ENCODE peak calls at places on chromosomes 4 and X, in four cellular contexts. L is neuronal stem cell, I is H1, N is H9. P is an unnamed sample.
A peak's percentile ranks its signal among the peaks of the same experiment; 100 is the strongest.

GRCh38 chr4:82589756-82590155 is 28.0 kb upstream of the TMEM150C start:
- DNase-seq in L (no peak), I (no peak), N (no peak), P (no peak)

GRCh38 chr4:103046416-103047290 is 27.1 kb upstream of the SLC9B1 start:
- DNase-seq in L (peak; percentile 21), I (no peak), N (peak; percentile 41), P (peak; percentile 70)

GRCh38 chrX:119407681-119408080 is 8.5 kb downstream of the SLC25A43 start:
- DNase-seq in L (no peak), I (no peak), N (no peak), P (no peak)

GRCh38 chr4:186825069-186825468 is 101.4 kb upstream of the FAT1 start:
- DNase-seq in L (no peak), I (no peak), N (no peak), P (no peak)

GRCh38 chrX:74023203-74023602 is 280.8 kb upstream of the ZCCHC13 start:
- DNase-seq in L (no peak), I (no peak), N (no peak), P (no peak)

GRCh38 chr4:25813705-25814104 is 49.1 kb downstream of the SEL1L3 start:
- DNase-seq in L (peak; percentile 27), I (no peak), N (no peak), P (peak; percentile 90)

GRCh38 chr4:176034498-176034897 is 31.1 kb upstream of the WDR17 start:
- DNase-seq in L (peak; percentile 24), I (no peak), N (no peak), P (peak; percentile 56)

GRCh38 chr4:185380320-185380719 is 15.4 kb downstream of the LRP2BP start:
- DNase-seq in L (no peak), I (no peak), N (no peak), P (no peak)

GRCh38 chr4:98672583-98673281 is 14.3 kb upstream of the TSPAN5 start:
- DNase-seq in L (no peak), I (no peak), N (no peak), P (peak; percentile 72)

GRCh38 chrX:1012678-1013300 is 199.7 kb downstream of the CRLF2 start:
- DNase-seq in L (no peak), I (no peak), N (no peak), P (no peak)

GRCh38 chr4:146072381-146072780 is 103.1 kb upstream of the LSM6 start:
- DNase-seq in L (no peak), I (no peak), N (no peak), P (no peak)

GRCh38 chr4:106450249-106450648 is 81.7 kb upstream of the GIMD1 start:
- DNase-seq in L (no peak), I (no peak), N (no peak), P (no peak)

DNA sequence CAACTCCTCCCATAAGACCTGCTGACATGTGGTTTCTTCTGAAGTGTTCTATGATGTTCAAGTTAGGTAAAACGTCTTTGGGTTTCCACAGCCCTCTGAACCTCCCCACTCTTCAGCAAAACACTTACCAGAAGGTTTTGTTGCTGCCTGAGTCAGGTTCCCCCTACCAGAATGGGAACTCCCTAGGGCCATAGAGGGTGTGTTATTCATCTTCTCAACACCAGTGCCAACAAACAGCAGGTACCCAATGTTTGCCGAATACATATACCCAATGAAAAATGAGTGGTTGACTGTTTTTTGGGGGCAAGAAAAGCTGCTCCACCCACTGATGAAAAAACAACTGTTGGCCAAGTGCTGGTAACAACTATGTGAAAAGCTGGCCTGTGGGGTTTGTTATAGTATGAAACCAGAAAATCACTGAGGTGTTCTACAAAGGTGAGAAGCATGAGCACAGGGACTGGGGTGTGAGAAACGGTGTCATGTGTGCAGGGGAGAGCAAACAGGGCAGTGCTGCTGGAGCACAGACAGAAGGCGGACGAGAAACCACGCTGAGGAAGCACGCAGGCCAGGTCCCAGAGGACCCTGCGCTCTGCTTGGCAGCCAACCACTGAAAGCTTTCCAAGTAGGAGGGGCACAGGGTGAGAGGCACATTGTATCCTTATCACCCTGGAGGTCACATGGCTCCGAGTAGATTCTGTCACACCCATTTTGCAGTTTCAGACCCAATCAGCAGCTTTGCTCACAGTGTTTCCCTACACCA is 28.8 kb downstream of the ATP8A1 start:
- DNase-seq in L (no peak), I (no peak), N (peak; percentile 29), P (peak; percentile 19)
- H3K4me1 ChIP-seq in L (no peaks in the 10 kb centered on the region), I (no peaks in the 10 kb centered on the region), N (no peaks in the 10 kb centered on the region), P (peaks cover 2% of the 10 kb centered on the region)

GRCh38 chr4:123503698-123504389 is 107.2 kb downstream of the SPRY1 start:
- DNase-seq in L (no peak), I (no peak), N (no peak), P (no peak)
- H2AK5ac ChIP-seq in L (no peak overlapping the region), I (peak overlapping the region; percentile 18), N (no peak overlapping the region), P (peak overlapping the region; percentile 32)

GRCh38 chrX:40912576-40912975 is 172.7 kb upstream of the USP9X start:
- DNase-seq in L (no peak), I (no peak), N (no peak), P (no peak)

GRCh38 chrX:40908026-40908425 is 172.7 kb upstream of the MED14 start:
- DNase-seq in L (no peak), I (no peak), N (no peak), P (no peak)

GRCh38 chrX:40912166-40912565 is 173.1 kb upstream of the USP9X start:
- DNase-seq in L (no peak), I (no peak), N (no peak), P (no peak)

GRCh38 chrX:40908857-40909475 is 173.6 kb upstream of the MED14 start:
- DNase-seq in L (no peak), I (no peak), N (no peak), P (peak; percentile 29)
- H3K9ac ChIP-seq in L (no peak overlapping the region), I (no peak overlapping the region), N (no peak overlapping the region), P (no peak overlapping the region)

GRCh38 chr4:153532227-153532626 is 66.1 kb downstream of the TMEM131L start:
- DNase-seq in L (no peak), I (no peak), N (no peak), P (no peak)

GRCh38 chr4:153533387-153533786 is 67.2 kb downstream of the TMEM131L start:
- DNase-seq in L (no peak), I (no peak), N (no peak), P (no peak)

GRCh38 chr4:153530284-153530995 is 64.3 kb downstream of the TMEM131L start:
- DNase-seq in L (no peak), I (no peak), N (no peak), P (no peak)

GRCh38 chr4:153530996-153531375 is 64.8 kb downstream of the TMEM131L start:
- DNase-seq in L (no peak), I (no peak), N (no peak), P (no peak)

GRCh38 chr4:153532636-153533035 is 66.5 kb downstream of the TMEM131L start:
- DNase-seq in L (no peak), I (no peak), N (no peak), P (no peak)
- H3K4me1 ChIP-seq in L (peaks cover 11% of the 10 kb centered on the region), I (peaks cover 8% of the 10 kb centered on the region), N (peaks cover 9% of the 10 kb centered on the region), P (peaks cover 5% of the 10 kb centered on the region)

DNA sequence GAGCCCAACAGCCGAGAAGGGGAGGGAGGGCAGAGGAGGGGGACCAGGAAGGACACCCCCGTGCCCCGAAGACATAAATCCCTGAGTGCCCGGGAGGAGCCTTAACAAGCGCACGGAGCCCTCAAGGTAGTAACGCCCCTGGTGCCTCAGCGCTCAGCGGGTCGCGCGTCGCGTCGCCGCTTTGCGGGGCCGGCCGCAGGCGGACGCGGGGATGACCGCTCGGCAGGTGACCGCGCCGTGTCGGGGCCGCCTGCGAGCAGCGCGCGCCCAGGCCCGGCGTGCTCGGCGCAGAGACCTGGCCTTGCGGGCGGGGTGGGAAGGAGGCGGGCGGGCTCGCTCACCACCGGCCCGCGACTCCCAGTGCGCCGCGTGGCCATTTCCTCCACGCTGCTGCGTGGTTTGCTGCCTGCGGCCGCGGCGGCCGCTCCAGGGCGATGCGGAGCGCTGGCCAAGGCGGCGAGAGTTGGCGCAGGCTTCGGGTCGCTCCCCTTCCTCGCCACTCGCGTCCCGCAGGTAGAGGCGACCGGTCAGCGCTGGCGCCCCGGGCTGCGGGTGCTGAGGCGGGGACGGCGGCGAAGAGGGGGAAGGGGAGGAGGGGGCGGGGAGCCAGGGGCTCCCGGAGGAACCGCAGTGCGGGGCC is 632 bp downstream of the CCSER1 start:
- DNase-seq in L (peak; percentile 43), I (no peak), N (no peak), P (no peak)
- H2AK5ac ChIP-seq in L (no peak overlapping the region), I (no peak overlapping the region), N (no peak overlapping the region), P (no peak overlapping the region)

DNA sequence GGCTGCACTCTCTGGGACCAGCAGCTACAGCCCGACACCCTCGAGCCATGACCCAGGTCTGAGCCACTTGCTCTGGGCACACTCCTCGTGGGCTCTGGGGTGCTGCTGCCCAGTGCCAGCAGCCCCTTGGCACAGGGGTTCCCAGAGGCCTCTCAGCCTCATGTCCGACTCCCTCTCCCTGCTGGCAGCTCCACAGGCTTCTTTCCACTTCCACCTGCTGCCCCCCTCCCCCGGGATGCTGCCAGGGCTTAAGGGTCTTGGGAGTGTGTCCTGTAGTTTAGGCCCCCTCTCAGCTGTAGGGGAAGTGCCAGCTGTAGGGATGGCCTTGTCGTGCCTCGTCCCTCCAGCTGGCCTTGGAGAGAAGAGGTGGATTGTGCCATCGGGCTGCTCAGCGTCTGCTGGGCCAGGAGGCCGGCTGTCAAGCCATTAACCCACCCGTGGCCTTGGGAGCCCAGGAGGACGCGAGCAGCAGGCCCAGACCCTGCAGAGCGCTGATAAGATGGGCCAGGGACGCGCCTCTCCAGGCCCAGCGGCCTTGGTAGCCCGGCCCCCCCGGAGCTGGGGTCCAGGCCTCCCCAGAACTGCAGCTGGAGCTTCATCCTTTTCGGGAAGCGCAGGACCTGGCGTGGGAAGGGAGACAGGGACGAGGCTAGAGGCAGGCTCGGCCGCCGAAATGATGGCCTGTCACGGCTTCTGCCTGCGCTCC is 1.0 kb upstream of the USP27X start:
- DNase-seq in L (peak; percentile 3), I (no peak), N (no peak), P (peak; percentile 0)
- H3K9ac ChIP-seq in L (peak overlapping the region; percentile 70), I (no peak overlapping the region), N (no peak overlapping the region), P (peak overlapping the region; percentile 61)

DNA sequence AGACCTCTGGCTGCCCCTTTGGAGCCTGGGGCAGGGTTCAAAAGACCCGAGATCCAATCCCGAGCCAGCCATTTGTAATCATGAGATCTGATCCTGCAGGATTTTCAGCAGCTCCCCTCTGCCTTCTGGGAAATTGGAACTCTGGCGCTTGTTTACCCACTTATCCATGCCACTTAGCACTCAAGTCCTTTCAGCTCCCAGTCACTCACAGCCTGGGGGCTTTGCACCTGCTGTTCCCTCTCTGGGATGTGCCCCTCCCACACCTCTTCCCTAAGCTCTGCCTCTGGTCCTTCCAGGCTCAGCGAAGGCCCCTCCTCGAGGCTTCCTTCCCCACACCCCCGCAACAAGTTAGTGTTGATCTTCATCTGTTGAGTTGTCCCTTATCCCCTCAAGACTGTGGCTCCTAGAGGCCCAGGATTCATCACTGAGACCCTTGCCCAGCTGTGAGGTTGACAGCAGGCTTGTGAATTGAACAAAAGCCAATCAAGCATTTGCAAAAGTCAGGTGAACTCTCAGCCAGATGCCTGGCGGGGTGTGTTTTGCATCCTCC is 99.1 kb upstream of the AFAP1 start:
- DNase-seq in L (no peak), I (no peak), N (no peak), P (no peak)
- H3K4me1 ChIP-seq in L (peaks cover 7% of the 10 kb centered on the region), I (no peaks in the 10 kb centered on the region), N (no peaks in the 10 kb centered on the region), P (no peaks in the 10 kb centered on the region)

GRCh38 chr4:38007645-38008044 is 47.4 kb downstream of the PTTG2 start:
- DNase-seq in L (no peak), I (no peak), N (no peak), P (no peak)
- H2AK5ac ChIP-seq in L (no peak overlapping the region), I (no peak overlapping the region), N (no peak overlapping the region), P (no peak overlapping the region)

DNA sequence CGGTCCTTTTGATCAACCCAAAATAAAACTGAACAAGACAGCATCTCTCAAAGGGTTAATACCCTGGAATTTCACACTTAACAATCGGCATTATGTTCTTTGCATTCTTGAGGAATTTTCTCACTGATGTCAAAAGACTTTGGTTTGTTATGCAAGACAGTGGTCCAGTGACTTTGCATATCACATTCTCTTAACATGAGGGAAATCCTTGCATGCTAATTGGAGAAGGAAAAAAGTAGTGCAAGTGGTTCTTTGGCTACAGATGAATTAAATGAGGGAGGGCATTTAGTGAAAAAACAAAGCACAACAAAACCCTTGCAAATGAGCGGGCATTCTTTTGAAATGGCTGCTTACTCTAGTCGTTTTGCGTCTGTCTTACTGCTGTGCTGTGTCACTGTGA is 105.1 kb upstream of the LIMCH1 start:
- DNase-seq in L (peak; percentile 75), I (peak; percentile 38), N (peak; percentile 55), P (peak; percentile 99)
- H3K9ac ChIP-seq in L (no peak overlapping the region), I (no peak overlapping the region), N (no peak overlapping the region), P (no peak overlapping the region)

P was measured in mesendoderm.